ENCODE peak calls at places on chromosomes 7 and 10, in five cellular contexts. One of them, this sample, is unnamed.
A peak's percentile ranks its signal among the peaks of the same experiment; 100 is the strongest.

GRCh38 chr10:102799691-102800435 is 37.4 kb downstream of the CYP17A1 start:
- DNase-seq in Peyer's patch: no peak
- DNase-seq in IMR-90: no peak
- DNase-seq in GM12878: no peak
- DNase-seq in psoas muscle: peak; percentile 93
- DNase-seq in this sample: no peak

GRCh38 chr7:134886353-134887057 is 99.8 kb upstream of the AGBL3 start:
- DNase-seq in Peyer's patch: no peak
- DNase-seq in IMR-90: peak; percentile 80
- DNase-seq in GM12878: no peak
- DNase-seq in psoas muscle: no peak
- DNase-seq in this sample: peak; percentile 33

GRCh38 chr7:665251-665650 is 61.2 kb upstream of the DNAAF5 start:
- DNase-seq in Peyer's patch: no peak
- DNase-seq in IMR-90: peak; percentile 51
- DNase-seq in GM12878: no peak
- DNase-seq in psoas muscle: no peak
- DNase-seq in this sample: no peak

GRCh38 chr7:16062269-16062668 is 359.1 kb downstream of the CRPPA start:
- DNase-seq in Peyer's patch: no peak
- DNase-seq in IMR-90: peak; percentile 75
- DNase-seq in GM12878: no peak
- DNase-seq in psoas muscle: no peak
- DNase-seq in this sample: no peak

GRCh38 chr10:26675873-26676257 is 21.6 kb upstream of the PDSS1 start:
- DNase-seq in Peyer's patch: no peak
- DNase-seq in IMR-90: no peak
- DNase-seq in GM12878: no peak
- DNase-seq in psoas muscle: no peak
- DNase-seq in this sample: no peak

GRCh38 chr10:126075009-126075408 is 178.6 kb downstream of the FANK1 start:
- DNase-seq in Peyer's patch: no peak
- DNase-seq in IMR-90: no peak
- DNase-seq in GM12878: no peak
- DNase-seq in psoas muscle: no peak
- DNase-seq in this sample: no peak

GRCh38 chr7:105885386-105886111 is 9.2 kb upstream of the ATXN7L1 start:
- DNase-seq in Peyer's patch: no peak
- DNase-seq in IMR-90: no peak
- DNase-seq in GM12878: no peak
- DNase-seq in psoas muscle: no peak
- DNase-seq in this sample: no peak

GRCh38 chr10:118958984-118959916 is 70.3 kb upstream of the NANOS1 start:
- DNase-seq in Peyer's patch: no peak
- DNase-seq in IMR-90: peak; percentile 25
- DNase-seq in GM12878: no peak
- DNase-seq in psoas muscle: peak; percentile 84
- DNase-seq in this sample: no peak

GRCh38 chr7:116733924-116734591 is 62.1 kb downstream of the MET start:
- DNase-seq in Peyer's patch: no peak
- DNase-seq in IMR-90: no peak
- DNase-seq in GM12878: no peak
- DNase-seq in psoas muscle: no peak
- DNase-seq in this sample: no peak

GRCh38 chr7:104923010-104923421 is 91.0 kb upstream of the KMT2E start:
- DNase-seq in Peyer's patch: peak; percentile 76
- DNase-seq in IMR-90: peak; percentile 88
- DNase-seq in GM12878: peak; percentile 71
- DNase-seq in psoas muscle: peak; percentile 75
- DNase-seq in this sample: peak; percentile 61

GRCh38 chr7:91164531-91164930 is 99.7 kb upstream of the FZD1 start:
- DNase-seq in Peyer's patch: no peak
- DNase-seq in IMR-90: no peak
- DNase-seq in GM12878: no peak
- DNase-seq in psoas muscle: no peak
- DNase-seq in this sample: no peak

GRCh38 chr10:10901906-10902305 is 115.8 kb upstream of the CELF2 start:
- DNase-seq in Peyer's patch: no peak
- DNase-seq in IMR-90: no peak
- DNase-seq in GM12878: no peak
- DNase-seq in psoas muscle: no peak
- DNase-seq in this sample: no peak

GRCh38 chr10:580796-581195 is 108.7 kb downstream of the DIP2C start:
- DNase-seq in Peyer's patch: no peak
- DNase-seq in IMR-90: peak; percentile 97
- DNase-seq in GM12878: no peak
- DNase-seq in psoas muscle: no peak
- DNase-seq in this sample: no peak

GRCh38 chr10:104123397-104123796 is 1.4 kb downstream of the SFR1 start:
- DNase-seq in Peyer's patch: no peak
- DNase-seq in IMR-90: peak; percentile 30
- DNase-seq in GM12878: no peak
- DNase-seq in psoas muscle: no peak
- DNase-seq in this sample: no peak

GRCh38 chr7:24706211-24707165 is 50.8 kb downstream of the GSDME start:
- DNase-seq in Peyer's patch: no peak
- DNase-seq in IMR-90: no peak
- DNase-seq in GM12878: no peak
- DNase-seq in psoas muscle: no peak
- DNase-seq in this sample: no peak

GRCh38 chr10:20885678-20886077 is 11.4 kb downstream of the NEBL start:
- DNase-seq in Peyer's patch: no peak
- DNase-seq in IMR-90: no peak
- DNase-seq in GM12878: no peak
- DNase-seq in psoas muscle: no peak
- DNase-seq in this sample: no peak

DNA sequence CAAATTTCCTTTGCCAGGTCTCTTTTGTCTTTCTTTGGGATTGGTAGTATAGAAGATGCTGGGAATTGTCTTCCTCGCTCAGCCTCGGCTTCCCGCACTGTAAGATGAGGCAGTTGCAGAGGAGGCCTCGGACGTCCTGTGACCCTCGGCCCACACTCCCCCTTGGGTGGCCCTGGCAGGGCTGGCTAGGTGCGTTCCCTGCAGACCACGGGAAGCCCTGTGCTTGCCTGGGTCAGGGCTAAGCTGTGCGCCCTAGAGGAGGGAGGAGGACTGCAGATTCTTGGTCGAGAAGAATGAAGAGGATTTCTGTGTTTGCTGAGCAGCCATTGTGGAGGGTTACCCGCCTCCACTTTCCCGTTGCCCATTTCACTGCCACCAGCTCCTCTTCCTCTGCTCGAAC is 42.8 kb downstream of the WIPI2 start:
- DNase-seq in Peyer's patch: no peak
- DNase-seq in IMR-90: no peak
- DNase-seq in GM12878: no peak
- DNase-seq in psoas muscle: peak; percentile 35
- DNase-seq in this sample: no peak
- H3K4me3 ChIP-seq in Peyer's patch: no peak overlapping the region
- H3K4me3 ChIP-seq in IMR-90: no peak overlapping the region
- H3K4me3 ChIP-seq in GM12878: peak overlapping the region; percentile 35
- H3K4me3 ChIP-seq in psoas muscle: no peak overlapping the region
- H3K4me3 ChIP-seq in this sample: no peak overlapping the region

DNA sequence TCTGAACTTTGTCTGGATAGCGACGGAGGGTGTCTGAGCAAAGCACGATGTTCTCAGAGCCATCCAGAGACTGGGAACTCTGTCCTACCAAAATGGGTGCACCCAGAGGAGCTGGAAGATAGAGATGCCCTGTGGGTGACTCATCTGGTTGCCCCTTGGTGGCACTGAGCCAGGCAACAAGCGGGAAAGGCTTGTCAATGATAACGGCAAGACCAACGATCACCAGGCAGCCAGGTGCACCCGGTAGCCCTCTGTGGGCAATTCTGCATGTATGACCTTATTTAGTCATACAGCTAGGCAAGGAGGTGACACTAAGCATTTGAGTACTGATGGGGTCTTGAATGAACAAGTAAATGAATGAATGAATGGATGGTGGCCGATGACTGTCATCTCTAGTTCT is 2.8 kb upstream of the ELN start:
- DNase-seq in Peyer's patch: no peak
- DNase-seq in IMR-90: no peak
- DNase-seq in GM12878: no peak
- DNase-seq in psoas muscle: no peak
- DNase-seq in this sample: no peak
- H3K4me1 ChIP-seq in Peyer's patch: peaks cover 10% of the 10 kb centered on the region
- H3K4me1 ChIP-seq in IMR-90: peaks cover 30% of the 10 kb centered on the region
- H3K4me1 ChIP-seq in GM12878: no peaks in the 10 kb centered on the region
- H3K4me1 ChIP-seq in psoas muscle: peaks cover 4% of the 10 kb centered on the region
- H3K4me1 ChIP-seq in this sample: peaks cover 3% of the 10 kb centered on the region

DNA sequence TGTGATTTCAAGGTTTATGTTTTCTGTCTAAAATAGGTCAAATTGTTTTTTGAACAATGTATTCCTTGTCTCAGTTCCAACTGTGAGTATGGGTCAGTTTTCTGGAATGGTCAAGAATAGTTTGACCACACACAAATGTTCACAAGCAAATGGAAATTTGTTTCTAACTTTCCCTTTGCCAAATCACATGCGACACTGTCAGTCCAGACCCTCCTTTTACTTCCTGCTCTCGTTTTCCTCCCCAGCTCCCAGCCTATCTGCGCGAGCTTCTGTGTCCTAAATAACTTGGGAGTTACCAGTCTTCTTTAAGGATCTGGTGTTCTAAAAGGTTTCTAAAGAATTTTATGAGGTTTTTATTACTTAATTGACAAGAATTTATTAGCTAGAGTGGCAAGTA is 266.0 kb upstream of the KLF6 start:
- DNase-seq in Peyer's patch: no peak
- DNase-seq in IMR-90: peak; percentile 58
- DNase-seq in GM12878: no peak
- DNase-seq in psoas muscle: no peak
- DNase-seq in this sample: no peak
- H3K27ac ChIP-seq in Peyer's patch: peak overlapping the region; percentile 72
- H3K27ac ChIP-seq in IMR-90: peak overlapping the region; percentile 35
- H3K27ac ChIP-seq in GM12878: no peak overlapping the region
- H3K27ac ChIP-seq in psoas muscle: peak overlapping the region; percentile 51
- H3K27ac ChIP-seq in this sample: no peak overlapping the region

DNA sequence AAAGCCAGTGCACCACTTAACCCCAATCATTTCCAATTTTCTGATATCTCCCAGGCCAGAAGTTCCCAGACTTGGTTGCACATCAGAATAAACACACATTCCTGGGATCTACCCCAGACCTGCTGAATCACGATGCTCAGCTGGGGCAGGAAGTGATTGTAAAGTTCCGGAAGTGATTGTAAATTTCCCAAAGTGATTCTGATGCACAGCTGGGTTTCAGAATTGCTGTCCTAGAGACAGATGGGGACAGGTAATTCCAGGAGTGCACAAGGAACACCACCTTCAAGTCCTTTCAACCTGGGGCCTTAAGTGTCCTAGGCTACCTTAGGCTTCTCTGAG is 104.2 kb upstream of the EEPD1 start:
- DNase-seq in Peyer's patch: no peak
- DNase-seq in IMR-90: peak; percentile 31
- DNase-seq in GM12878: no peak
- DNase-seq in psoas muscle: no peak
- DNase-seq in this sample: no peak
- H3K4me3 ChIP-seq in Peyer's patch: no peak overlapping the region
- H3K4me3 ChIP-seq in IMR-90: no peak overlapping the region
- H3K4me3 ChIP-seq in GM12878: no peak overlapping the region
- H3K4me3 ChIP-seq in psoas muscle: no peak overlapping the region
- H3K4me3 ChIP-seq in this sample: no peak overlapping the region

GRCh38 chr7:156353352-156353751 is 287.2 kb upstream of the RNF32 start:
- DNase-seq in Peyer's patch: no peak
- DNase-seq in IMR-90: no peak
- DNase-seq in GM12878: no peak
- DNase-seq in psoas muscle: no peak
- DNase-seq in this sample: no peak
- H3K4me1 ChIP-seq in Peyer's patch: no peaks in the 10 kb centered on the region
- H3K4me1 ChIP-seq in IMR-90: no peaks in the 10 kb centered on the region
- H3K4me1 ChIP-seq in GM12878: no peaks in the 10 kb centered on the region
- H3K4me1 ChIP-seq in psoas muscle: no peaks in the 10 kb centered on the region
- H3K4me1 ChIP-seq in this sample: no peaks in the 10 kb centered on the region

GRCh38 chr7:80748302-80749042 is 110.0 kb downstream of the CD36 start:
- DNase-seq in Peyer's patch: no peak
- DNase-seq in IMR-90: no peak
- DNase-seq in GM12878: no peak
- DNase-seq in psoas muscle: no peak
- DNase-seq in this sample: no peak
- H3K27ac ChIP-seq in Peyer's patch: no peak overlapping the region
- H3K27ac ChIP-seq in IMR-90: no peak overlapping the region
- H3K27ac ChIP-seq in GM12878: no peak overlapping the region
- H3K27ac ChIP-seq in psoas muscle: no peak overlapping the region
- H3K27ac ChIP-seq in this sample: no peak overlapping the region

DNA sequence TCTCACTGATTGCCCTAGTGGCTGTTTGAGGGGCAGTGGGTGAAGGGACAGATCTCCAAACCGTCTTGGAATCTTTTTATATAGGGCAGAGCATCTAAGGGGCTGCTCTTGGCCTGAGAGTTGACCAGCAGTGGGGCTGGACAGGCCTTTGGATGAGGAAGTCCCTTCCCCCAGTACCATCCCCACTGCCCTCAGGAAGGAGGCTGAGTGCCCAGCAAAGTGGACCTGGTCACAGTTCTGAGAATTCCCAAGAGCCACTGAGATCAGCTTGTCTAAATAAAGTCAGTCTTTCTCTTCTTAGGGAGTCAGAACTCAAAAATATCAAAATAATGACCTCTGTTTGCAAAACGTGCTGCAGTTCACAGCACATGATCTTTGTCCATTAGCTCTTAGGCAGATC is 5.6 kb downstream of the GDF10 start:
- DNase-seq in Peyer's patch: no peak
- DNase-seq in IMR-90: no peak
- DNase-seq in GM12878: no peak
- DNase-seq in psoas muscle: no peak
- DNase-seq in this sample: no peak
- H3K4me3 ChIP-seq in Peyer's patch: no peak overlapping the region
- H3K4me3 ChIP-seq in IMR-90: no peak overlapping the region
- H3K4me3 ChIP-seq in GM12878: no peak overlapping the region
- H3K4me3 ChIP-seq in psoas muscle: no peak overlapping the region
- H3K4me3 ChIP-seq in this sample: no peak overlapping the region

GRCh38 chr10:30080161-30080560 is 20.8 kb upstream of the JCAD start:
- DNase-seq in Peyer's patch: no peak
- DNase-seq in IMR-90: peak; percentile 61
- DNase-seq in GM12878: no peak
- DNase-seq in psoas muscle: no peak
- DNase-seq in this sample: no peak
- H3K4me1 ChIP-seq in Peyer's patch: no peaks in the 10 kb centered on the region
- H3K4me1 ChIP-seq in IMR-90: no peaks in the 10 kb centered on the region
- H3K4me1 ChIP-seq in GM12878: no peaks in the 10 kb centered on the region
- H3K4me1 ChIP-seq in psoas muscle: no peaks in the 10 kb centered on the region
- H3K4me1 ChIP-seq in this sample: no peaks in the 10 kb centered on the region